ENCODE peak calls at places on chromosomes 1 and 21, in seven cellular contexts. R, J, O, D, G, L and Q are unnamed samples.
A peak's percentile ranks its signal among the peaks of the same experiment; 100 is the strongest.

GRCh38 chr1:201468501-201468843 is 516 bp downstream of the PHLDA3 start:
- DNase-seq in R (peak; percentile 31), J (no peak), O (no peak), D (peak; percentile 55), G (no peak), L (peak; percentile 67), Q (peak; percentile 60)

GRCh38 chr1:59139396-59139795 is 157.5 kb upstream of the FGGY start:
- DNase-seq in R (no peak), J (peak; percentile 22), O (no peak), D (no peak), G (no peak), L (no peak), Q (no peak)

GRCh38 chr1:92817986-92818764 is 13.7 kb upstream of the RPL5 start:
- DNase-seq in R (no peak), J (peak; percentile 36), O (no peak), D (peak; percentile 52), G (no peak), L (peak; percentile 46), Q (no peak)

GRCh38 chr1:55584521-55585401 is 369.6 kb upstream of the USP24 start:
- DNase-seq in R (no peak), J (no peak), O (no peak), D (peak; percentile 50), G (no peak), L (peak; percentile 53), Q (no peak)

GRCh38 chr1:235865565-235866206 is 1.0 kb downstream of the LYST start:
- DNase-seq in R (no peak), J (no peak), O (no peak), D (no peak), G (no peak), L (no peak), Q (no peak)

GRCh38 chr21:33238146-33238545 is 8.4 kb downstream of the IFNAR2 start:
- DNase-seq in R (no peak), J (no peak), O (no peak), D (no peak), G (no peak), L (no peak), Q (no peak)

GRCh38 chr1:224205438-224205840 is 22.4 kb downstream of the DEGS1 start:
- DNase-seq in R (no peak), J (peak; percentile 27), O (no peak), D (no peak), G (no peak), L (no peak), Q (no peak)

GRCh38 chr1:36580524-36580923 is 97.8 kb upstream of the CSF3R start:
- DNase-seq in R (no peak), J (no peak), O (no peak), D (peak; percentile 52), G (no peak), L (no peak), Q (no peak)

GRCh38 chr1:61588736-61589381 is 136.1 kb downstream of the TM2D1 start:
- DNase-seq in R (peak; percentile 66), J (peak; percentile 58), O (no peak), D (peak; percentile 78), G (no peak), L (peak; percentile 85), Q (peak; percentile 74)

GRCh38 chr1:95023399-95024050 is 49.2 kb downstream of the ALG14 start:
- DNase-seq in R (no peak), J (peak; percentile 13), O (no peak), D (no peak), G (no peak), L (no peak), Q (no peak)

GRCh38 chr1:158112994-158113758 is 67.5 kb upstream of the CD1D start:
- DNase-seq in R (peak; percentile 61), J (peak; percentile 63), O (peak; percentile 64), D (peak; percentile 86), G (no peak), L (peak; percentile 82), Q (peak; percentile 83)

GRCh38 chr1:221865808-221866207 is 123.9 kb upstream of the DUSP10 start:
- DNase-seq in R (no peak), J (no peak), O (no peak), D (no peak), G (no peak), L (no peak), Q (no peak)

GRCh38 chr1:157096881-157097280 is 2.7 kb downstream of the ETV3L start:
- DNase-seq in R (no peak), J (no peak), O (no peak), D (no peak), G (no peak), L (no peak), Q (no peak)

GRCh38 chr1:94329986-94330385 is 88.2 kb upstream of the ABCD3 start:
- DNase-seq in R (no peak), J (peak; percentile 72), O (no peak), D (peak; percentile 23), G (no peak), L (peak; percentile 47), Q (no peak)

GRCh38 chr1:7149080-7149838 is 364.0 kb downstream of the CAMTA1 start:
- DNase-seq in R (no peak), J (no peak), O (no peak), D (peak; percentile 77), G (no peak), L (peak; percentile 40), Q (peak; percentile 45)

GRCh38 chr1:35555601-35556477 is 1.4 kb downstream of the KIAA0319L start:
- DNase-seq in R (no peak), J (no peak), O (no peak), D (no peak), G (no peak), L (no peak), Q (no peak)

GRCh38 chr1:75083848-75084514 is 50.2 kb upstream of the LHX8 start:
- DNase-seq in R (no peak), J (no peak), O (no peak), D (no peak), G (no peak), L (no peak), Q (no peak)

GRCh38 chr1:15952317-15953258 is 23.3 kb downstream of the ZBTB17 start:
- DNase-seq in R (no peak), J (peak; percentile 88), O (no peak), D (no peak), G (no peak), L (peak; percentile 33), Q (no peak)

GRCh38 chr1:228488107-228488817 is 1.1 kb downstream of the RNF187 start:
- DNase-seq in R (no peak), J (no peak), O (no peak), D (no peak), G (no peak), L (no peak), Q (no peak)

GRCh38 chr1:233114159-233114558 is 163.7 kb downstream of the NTPCR start:
- DNase-seq in R (no peak), J (peak; percentile 52), O (no peak), D (no peak), G (no peak), L (no peak), Q (no peak)

GRCh38 chr1:248852548-248852947 is 6.3 kb downstream of the ZNF692 start:
- DNase-seq in R (no peak), J (no peak), O (no peak), D (no peak), G (no peak), L (no peak), Q (no peak)

GRCh38 chr1:194474701-194475100 is 1288.3 kb upstream of the B3GALT2 start:
- DNase-seq in R (no peak), J (no peak), O (no peak), D (no peak), G (no peak), L (peak; percentile 69), Q (no peak)

GRCh38 chr1:32786856-32787255 is 30.3 kb downstream of the YARS1 start:
- DNase-seq in R (no peak), J (peak; percentile 21), O (no peak), D (no peak), G (no peak), L (no peak), Q (no peak)

GRCh38 chr1:94092210-94092613 is 28.7 kb downstream of the ABCA4 start:
- DNase-seq in R (no peak), J (no peak), O (no peak), D (peak; percentile 34), G (no peak), L (no peak), Q (no peak)

GRCh38 chr21:45767071-45768006 is 123.8 kb downstream of the PCBP3 start:
- DNase-seq in R (no peak), J (no peak), O (no peak), D (no peak), G (no peak), L (no peak), Q (no peak)

GRCh38 chr1:212470059-212470458 is 37.3 kb downstream of the NENF start:
- DNase-seq in R (no peak), J (peak; percentile 89), O (no peak), D (peak; percentile 27), G (no peak), L (no peak), Q (no peak)